ENCODE peak calls at places on chromosome X, in six cellular contexts. M, I, F, W, D and P are unnamed samples.

GRCh38 chrX:11100281-11101035 is 10.7 kb upstream of the HCCS start:
- DNase-seq in M (peak; percentile 54), I (peak; percentile 73), F (peak; percentile 13), W (peak; percentile 31), D (no peak), P (peak; percentile 72)

GRCh38 chrX:94932278-94932965 is 1258.4 kb downstream of the FAM133A start:
- DNase-seq in M (no peak), I (no peak), F (no peak), W (no peak), D (no peak), P (no peak)

GRCh38 chrX:68983004-68983857 is 154.4 kb downstream of the EFNB1 start:
- DNase-seq in M (no peak), I (no peak), F (no peak), W (no peak), D (no peak), P (no peak)

GRCh38 chrX:108071578-108071977 is 19.8 kb downstream of the PSMD10 start:
- DNase-seq in M (no peak), I (no peak), F (no peak), W (no peak), D (no peak), P (no peak)

GRCh38 chrX:139290310-139290709 is 240.2 kb upstream of the F9 start:
- DNase-seq in M (no peak), I (no peak), F (no peak), W (no peak), D (no peak), P (no peak)

GRCh38 chrX:146481735-146482134 is 327.8 kb upstream of the CXorf51B start:
- DNase-seq in M (no peak), I (no peak), F (no peak), W (no peak), D (no peak), P (no peak)

GRCh38 chrX:100410901-100411801 is 1.1 kb upstream of the PCDH19 start:
- DNase-seq in M (no peak), I (no peak), F (no peak), W (no peak), D (no peak), P (peak; percentile 21)

GRCh38 chrX:23694606-23695005 is 27.3 kb downstream of the PRDX4 start:
- DNase-seq in M (peak; percentile 52), I (peak; percentile 62), F (peak; percentile 50), W (peak; percentile 4), D (peak; percentile 2), P (peak; percentile 82)

GRCh38 chrX:33855251-33855650 is 276.9 kb downstream of the FAM47A start:
- DNase-seq in M (no peak), I (no peak), F (no peak), W (no peak), D (no peak), P (no peak)

GRCh38 chrX:113892401-113892800 is 691.5 kb upstream of the HTR2C start:
- DNase-seq in M (no peak), I (no peak), F (no peak), W (no peak), D (no peak), P (peak; percentile 17)

GRCh38 chrX:72258174-72258573 is 18.9 kb downstream of the RPS4X start:
- DNase-seq in M (no peak), I (peak; percentile 68), F (no peak), W (no peak), D (no peak), P (peak; percentile 45)

GRCh38 chrX:140503230-140503585 is 1.7 kb downstream of the SOX3 start:
- DNase-seq in M (no peak), I (no peak), F (no peak), W (no peak), D (no peak), P (no peak)
- H3K9me3 ChIP-seq in M (no peaks in the 10 kb centered on the region), I (no peaks in the 10 kb centered on the region), F (no peaks in the 10 kb centered on the region), W (no peaks in the 10 kb centered on the region), D (no peaks in the 10 kb centered on the region), P (no peaks in the 10 kb centered on the region)

DNA sequence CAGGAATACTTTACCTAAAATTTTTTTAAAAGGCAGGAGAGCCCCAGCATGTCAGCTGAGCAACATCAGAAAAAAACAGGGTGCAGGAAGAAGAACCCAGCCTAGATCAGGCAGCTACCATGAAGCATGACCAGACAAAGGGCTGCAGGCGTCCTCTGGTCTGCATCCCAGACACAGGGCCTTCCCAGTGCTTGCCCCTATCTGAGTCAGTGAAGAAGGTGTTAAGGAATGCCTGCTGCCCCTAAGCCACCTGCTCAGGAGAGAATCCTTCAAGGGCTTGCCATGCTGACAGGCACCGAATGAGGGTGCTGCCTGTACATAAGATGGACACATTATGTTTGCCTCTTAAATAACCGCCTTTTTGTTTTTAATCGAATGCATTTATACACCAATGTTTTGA is 85.3 kb downstream of the SLC9A7 start:
- DNase-seq in M (no peak), I (no peak), F (no peak), W (no peak), D (no peak), P (no peak)
- H3K9me3 ChIP-seq in M (no peaks in the 10 kb centered on the region), I (no peaks in the 10 kb centered on the region), F (no peaks in the 10 kb centered on the region), W (no peaks in the 10 kb centered on the region), D (no peaks in the 10 kb centered on the region), P (no peaks in the 10 kb centered on the region)

GRCh38 chrX:151700581-151700980 is 5.3 kb downstream of the PRRG3 start:
- DNase-seq in M (no peak), I (no peak), F (no peak), W (no peak), D (no peak), P (no peak)

GRCh38 chrX:151702021-151702714 is 6.9 kb downstream of the PRRG3 start:
- DNase-seq in M (no peak), I (no peak), F (no peak), W (no peak), D (no peak), P (no peak)

GRCh38 chrX:151701531-151701930 is 6.3 kb downstream of the PRRG3 start:
- DNase-seq in M (no peak), I (no peak), F (no peak), W (no peak), D (no peak), P (no peak)

GRCh38 chrX:151699746-151700145 is 4.5 kb downstream of the PRRG3 start:
- DNase-seq in M (no peak), I (no peak), F (no peak), W (no peak), D (no peak), P (no peak)

DNA sequence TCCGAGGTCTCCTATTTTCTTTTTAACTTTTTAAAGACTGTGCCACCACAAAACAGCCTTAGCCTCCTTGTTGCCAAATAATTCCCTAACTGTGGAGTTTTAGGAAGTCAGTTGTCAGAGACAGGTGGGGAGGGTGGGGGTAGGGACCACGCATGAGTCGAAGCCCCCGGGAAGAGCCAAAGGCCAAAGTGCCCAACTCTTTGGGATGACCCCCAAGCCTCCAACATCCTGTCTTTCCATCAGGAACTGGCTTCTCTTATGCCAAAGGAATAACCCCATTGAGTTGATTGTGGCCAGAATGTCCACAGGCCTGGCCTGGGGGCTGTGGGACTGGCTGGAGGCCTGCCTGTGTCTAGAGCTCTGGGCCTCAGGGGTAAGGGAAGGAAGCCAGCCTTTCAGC is 5.8 kb downstream of the PRRG3 start:
- DNase-seq in M (no peak), I (no peak), F (no peak), W (no peak), D (no peak), P (no peak)
- H3K9me3 ChIP-seq in M (no peaks in the 10 kb centered on the region), I (no peaks in the 10 kb centered on the region), F (no peaks in the 10 kb centered on the region), W (no peaks in the 10 kb centered on the region), D (no peaks in the 10 kb centered on the region), P (no peaks in the 10 kb centered on the region)

GRCh38 chrX:47992669-47993068 is 11.1 kb downstream of the ZNF182 start:
- DNase-seq in M (no peak), I (no peak), F (no peak), W (no peak), D (no peak), P (no peak)
- H3K9me3 ChIP-seq in M (no peaks in the 10 kb centered on the region), I (no peaks in the 10 kb centered on the region), F (no peaks in the 10 kb centered on the region), W (peaks cover 23% of the 10 kb centered on the region), D (no peaks in the 10 kb centered on the region), P (no peaks in the 10 kb centered on the region)